ENCODE peak calls at places on chromosomes 3 and 15, in four cellular contexts. V, D, P and G are unnamed samples.

GRCh38 chr3:109316162-109316730 is at the start of gene DPPA2:
- ATAC-seq in V (no peak), P (no peak), D (no peak), G (no peak)

GRCh38 chr15:90904746-90905145 is 1.6 kb downstream of the MAN2A2 start:
- ATAC-seq in V (no peak), D (no peak), P (no peak), G (no peak)

GRCh38 chr3:194095464-194095863 is 40.5 kb upstream of the HES1 start:
- ATAC-seq in V (no peak), D (no peak), P (no peak), G (no peak)

GRCh38 chr15:69556344-69556743 is 103.7 kb downstream of the RPLP1 start:
- ATAC-seq in V (no peak), D (no peak), P (no peak), G (no peak)

GRCh38 chr15:74763416-74763815 is 14.8 kb downstream of the CYP1A2 start:
- ATAC-seq in P (no peak), D (no peak), V (no peak), G (no peak)

GRCh38 chr3:12891391-12891984 is 50.1 kb upstream of the RPL32 start:
- ATAC-seq in D (no peak), P (no peak), V (no peak), G (no peak)

GRCh38 chr3:43418601-43419272 is 132.4 kb downstream of the SNRK start:
- ATAC-seq in D (peak), P (no peak), V (no peak), G (no peak)

GRCh38 chr15:32877201-32877600 is 159.4 kb downstream of the GREM1 start:
- ATAC-seq in D (no peak), V (no peak), P (no peak), G (no peak)

GRCh38 chr15:98043160-98044059 is 82.9 kb downstream of the ARRDC4 start:
- ATAC-seq in V (no peak), P (no peak), D (no peak), G (no peak)

GRCh38 chr3:185750702-185751101 is 74.1 kb downstream of the IGF2BP2 start:
- ATAC-seq in P (no peak), D (no peak), V (no peak), G (no peak)

GRCh38 chr3:177483182-177483967 is 286.1 kb upstream of the TBL1XR1 start:
- ATAC-seq in P (no peak), D (no peak), V (no peak), G (no peak)

GRCh38 chr3:4849136-4849535 is 130.1 kb upstream of the BHLHE40 start:
- ATAC-seq in P (no peak), V (no peak), D (peak), G (no peak)

GRCh38 chr3:121430816-121431215 is 115.0 kb downstream of the POLQ start:
- ATAC-seq in D (no peak), V (no peak), P (no peak), G (no peak)

GRCh38 chr15:44308874-44309273 is 20.4 kb downstream of the GOLM2 start:
- ATAC-seq in D (no peak), P (peak), V (peak), G (peak)

GRCh38 chr15:28961391-28961790 is 75.6 kb downstream of the APBA2 start:
- ATAC-seq in D (no peak), P (no peak), V (no peak), G (no peak)

GRCh38 chr15:59696332-59696731 is 7.2 kb upstream of the BNIP2 start:
- ATAC-seq in D (no peak), P (no peak), V (no peak), G (no peak)

GRCh38 chr3:63955036-63955650 is 43.0 kb upstream of the SCAANT1 start:
- ATAC-seq in P (no peak), D (no peak), V (no peak), G (no peak)

GRCh38 chr3:98778383-98778782 is 15.2 kb downstream of the ST3GAL6 start:
- ATAC-seq in D (peak), V (peak), P (no peak), G (no peak)

GRCh38 chr15:63856711-63857458 is 23.1 kb upstream of the HERC1 start:
- ATAC-seq in V (no peak), P (no peak), D (no peak), G (peak)